ENCODE peak calls at places on chromosomes 16 and 17, in eight cellular contexts. F is NCI-H1694 treated with DMSO at 0.1 percent for 48 hours, I is adrenal gland, T is neuronal stem cell, G is dermis microvascular lymphatic vessel endothelial cell, E is Right ventricle myocardium superior, K is activated T-cell treated with anti-CD3 and anti-CD28 coated beads for 1 hour, S is fibroblast of pulmonary artery. M is an unnamed sample.

GRCh38 chr16:29824589-29825144 is 4.4 kb downstream of the MVP start:
- DNase-seq in F (no peak), I (peak; percentile 54), T (no peak), G (no peak), E (no peak), K (no peak), S (peak; percentile 62), M (peak; percentile 79)

GRCh38 chr17:38918129-38918913 is 7.1 kb upstream of the LASP1NB start:
- DNase-seq in F (no peak), I (no peak), T (no peak), G (no peak), E (peak; percentile 46), K (no peak), S (no peak), M (no peak)

GRCh38 chr17:44350733-44351226 is 5.7 kb downstream of the GRN start:
- DNase-seq in F (peak; percentile 72), I (peak; percentile 62), T (peak; percentile 57), G (peak; percentile 40), E (peak; percentile 79), K (peak; percentile 67), S (peak; percentile 62), M (peak; percentile 48)

GRCh38 chr16:55697867-55698266 is 42.1 kb downstream of the SLC6A2 start:
- DNase-seq in F (no peak), I (no peak), T (no peak), G (no peak), E (no peak), K (no peak), S (no peak), M (no peak)

GRCh38 chr16:85648070-85648714 is 35.1 kb downstream of the GSE1 start:
- DNase-seq in F (no peak), I (no peak), T (no peak), G (no peak), E (no peak), K (no peak), S (no peak), M (no peak)

GRCh38 chr17:50541916-50542688 is 4.9 kb upstream of the SPATA20 start:
- DNase-seq in F (peak; percentile 46), I (peak; percentile 84), T (peak; percentile 92), G (peak; percentile 30), E (peak; percentile 93), K (peak; percentile 80), S (peak; percentile 73), M (peak; percentile 82)

GRCh38 chr17:57553525-57553924 is 191.6 kb downstream of the CCDC182 start:
- DNase-seq in F (no peak), I (peak; percentile 87), T (no peak), G (no peak), E (no peak), K (no peak), S (peak; percentile 75), M (no peak)

GRCh38 chr16:70161350-70161749 is 12.2 kb upstream of the CLEC18C start:
- DNase-seq in F (no peak), I (peak; percentile 14), T (no peak), G (no peak), E (no peak), K (no peak), S (no peak), M (no peak)

GRCh38 chr16:27169511-27170071 is 33.7 kb upstream of the KDM8 start:
- DNase-seq in F (peak; percentile 32), I (no peak), T (no peak), G (no peak), E (no peak), K (peak; percentile 57), S (peak; percentile 81), M (peak; percentile 18)

GRCh38 chr17:17730250-17730935 is 49.1 kb downstream of the RAI1 start:
- DNase-seq in F (no peak), I (no peak), T (no peak), G (no peak), E (no peak), K (no peak), S (no peak), M (no peak)

GRCh38 chr16:83137894-83138293 is 511.1 kb downstream of the CDH13 start:
- DNase-seq in F (no peak), I (no peak), T (no peak), G (no peak), E (no peak), K (no peak), S (no peak), M (no peak)

GRCh38 chr17:32136856-32137255 is 5.4 kb upstream of the RHOT1 start:
- DNase-seq in F (no peak), I (no peak), T (no peak), G (no peak), E (no peak), K (no peak), S (no peak), M (no peak)

GRCh38 chr16:73056383-73056782 is 8.5 kb upstream of the ZFHX3 start:
- DNase-seq in F (no peak), I (no peak), T (no peak), G (no peak), E (no peak), K (no peak), S (no peak), M (no peak)

GRCh38 chr16:70749681-70750601 is 51.0 kb downstream of the VAC14 start:
- DNase-seq in F (no peak), I (no peak), T (no peak), G (no peak), E (no peak), K (no peak), S (no peak), M (peak; percentile 43)

GRCh38 chr16:30033270-30033669 is 2.2 kb upstream of the TLCD3B start:
- DNase-seq in F (no peak), I (no peak), T (no peak), G (no peak), E (no peak), K (no peak), S (no peak), M (no peak)

GRCh38 chr17:66467766-66468165 is 165.4 kb downstream of the PRKCA start:
- DNase-seq in F (no peak), I (no peak), T (no peak), G (no peak), E (no peak), K (no peak), S (peak; percentile 22), M (no peak)

GRCh38 chr16:2953706-2954105 is 10.4 kb upstream of the KREMEN2 start:
- DNase-seq in F (no peak), I (no peak), T (no peak), G (no peak), E (no peak), K (no peak), S (no peak), M (no peak)

GRCh38 chr17:18008496-18009268 is 30.3 kb downstream of the ATPAF2 start:
- DNase-seq in F (no peak), I (no peak), T (no peak), G (no peak), E (no peak), K (no peak), S (no peak), M (no peak)

GRCh38 chr16:11035096-11035495 is 90.7 kb downstream of the CLEC16A start:
- DNase-seq in F (no peak), I (no peak), T (no peak), G (no peak), E (no peak), K (no peak), S (no peak), M (no peak)

GRCh38 chr16:77376358-77376757 is 58.5 kb downstream of the ADAMTS18 start:
- DNase-seq in F (no peak), I (no peak), T (no peak), G (no peak), E (no peak), K (no peak), S (no peak), M (no peak)

GRCh38 chr16:65070831-65071230 is 51.0 kb downstream of the CDH11 start:
- DNase-seq in F (no peak), I (peak; percentile 93), T (peak; percentile 48), G (no peak), E (peak; percentile 59), K (no peak), S (peak; percentile 97), M (peak; percentile 81)

GRCh38 chr17:40106760-40107265 is 6.4 kb upstream of the NR1D1 start:
- DNase-seq in F (no peak), I (no peak), T (no peak), G (no peak), E (no peak), K (no peak), S (peak; percentile 31), M (no peak)

GRCh38 chr17:15955793-15956541 is 11.0 kb downstream of the ADORA2B start:
- DNase-seq in F (no peak), I (no peak), T (no peak), G (no peak), E (no peak), K (no peak), S (no peak), M (no peak)

GRCh38 chr16:85757341-85757822 is 6.5 kb upstream of the C16orf74 start:
- DNase-seq in F (no peak), I (no peak), T (no peak), G (no peak), E (no peak), K (no peak), S (no peak), M (peak; percentile 58)

GRCh38 chr17:75457047-75457654 is 716 bp downstream of the TMEM94 start:
- DNase-seq in F (peak; percentile 23), I (peak; percentile 39), T (no peak), G (no peak), E (peak; percentile 57), K (no peak), S (peak; percentile 47), M (no peak)

GRCh38 chr16:56109205-56109604 is 82.1 kb upstream of the GNAO1 start:
- DNase-seq in F (no peak), I (no peak), T (no peak), G (no peak), E (no peak), K (no peak), S (no peak), M (no peak)

GRCh38 chr16:83899272-83899897 is 470 bp downstream of the MLYCD start:
- DNase-seq in F (no peak), I (peak; percentile 36), T (peak; percentile 51), G (peak; percentile 43), E (peak; percentile 69), K (peak; percentile 3), S (peak; percentile 68), M (peak; percentile 46)

GRCh38 chr16:11038305-11038704 is 93.9 kb downstream of the CLEC16A start:
- DNase-seq in F (no peak), I (no peak), T (no peak), G (no peak), E (no peak), K (no peak), S (no peak), M (no peak)

GRCh38 chr17:31296156-31296555 is 883 bp downstream of the OMG start:
- DNase-seq in F (peak; percentile 34), I (no peak), T (no peak), G (no peak), E (no peak), K (no peak), S (no peak), M (no peak)

GRCh38 chr16:1530883-1531637 is 2.4 kb upstream of the TMEM204 start:
- DNase-seq in F (no peak), I (no peak), T (no peak), G (no peak), E (peak; percentile 85), K (no peak), S (peak; percentile 75), M (no peak)

GRCh38 chr16:89586218-89586617 is 10.7 kb downstream of the CPNE7 start:
- DNase-seq in F (no peak), I (no peak), T (no peak), G (no peak), E (no peak), K (no peak), S (no peak), M (no peak)

GRCh38 chr17:54967621-54968258 is 714 bp downstream of the COX11 start:
- DNase-seq in F (no peak), I (no peak), T (no peak), G (no peak), E (no peak), K (no peak), S (no peak), M (peak; percentile 72)

GRCh38 chr17:9273334-9274118 is 252.2 kb downstream of the NTN1 start:
- DNase-seq in F (no peak), I (no peak), T (no peak), G (no peak), E (no peak), K (no peak), S (peak; percentile 69), M (no peak)

GRCh38 chr17:44279586-44280344 is 11.8 kb upstream of the SLC4A1 start:
- DNase-seq in F (no peak), I (peak; percentile 94), T (no peak), G (no peak), E (peak; percentile 86), K (no peak), S (peak; percentile 85), M (peak; percentile 56)